ENCODE peak calls at places on chromosome 22, in six cellular contexts. V is IMR-90, C is mesendoderm, W is neuronal stem cell, I is mesenchymal stem cell, F is H1. B is an unnamed sample.

GRCh38 chr22:50613291-50613981 is 12.8 kb downstream of the MAPK8IP2 start:
- DNase-seq in V (no peak), C (no peak), W (no peak), I (no peak), F (no peak), B (peak; percentile 74)

GRCh38 chr22:47277001-47277400 is 514.6 kb downstream of the TBC1D22A start:
- DNase-seq in V (no peak), C (no peak), W (no peak), I (no peak), F (no peak), B (no peak)

GRCh38 chr22:39306456-39307361 is 12.7 kb downstream of the RPL3 start:
- DNase-seq in V (no peak), C (peak; percentile 67), W (no peak), I (peak; percentile 53), F (no peak), B (peak; percentile 74)

GRCh38 chr22:21069375-21069774 is 23.6 kb downstream of the LRRC74B start:
- DNase-seq in V (no peak), C (no peak), W (no peak), I (no peak), F (no peak), B (no peak)

GRCh38 chr22:26621663-26622062 is at the start of gene CRYBA4:
- DNase-seq in V (no peak), C (no peak), W (no peak), I (no peak), F (no peak), B (no peak)

GRCh38 chr22:25930710-25931353 is 188.8 kb downstream of the MYO18B start:
- DNase-seq in V (no peak), C (no peak), W (no peak), I (no peak), F (no peak), B (no peak)

GRCh38 chr22:26892401-26893033 is 235.1 kb downstream of the MIAT start:
- DNase-seq in V (no peak), C (no peak), W (no peak), I (peak; percentile 76), F (no peak), B (peak; percentile 25)

GRCh38 chr22:39514373-39514973 is 5.9 kb upstream of the ATF4 start:
- DNase-seq in V (peak; percentile 34), C (no peak), W (no peak), I (no peak), F (no peak), B (peak; percentile 50)

GRCh38 chr22:26952654-26953379 is 295.4 kb downstream of the MIAT start:
- DNase-seq in V (no peak), C (peak; percentile 55), W (peak; percentile 42), I (no peak), F (peak; percentile 51), B (peak; percentile 53)

GRCh38 chr22:23034621-23035556 is 35.4 kb upstream of the GNAZ start:
- DNase-seq in V (no peak), C (peak; percentile 48), W (no peak), I (no peak), F (no peak), B (no peak)

GRCh38 chr22:36625102-36625501 is 78.5 kb downstream of the CACNG2 start:
- DNase-seq in V (no peak), C (no peak), W (no peak), I (no peak), F (no peak), B (no peak)

GRCh38 chr22:39941661-39942060 is 18.5 kb upstream of the TMA7B start:
- DNase-seq in V (no peak), C (no peak), W (no peak), I (no peak), F (no peak), B (no peak)

GRCh38 chr22:37608477-37609239 is at the start of gene GGA1:
- DNase-seq in V (peak; percentile 97), C (peak; percentile 99), W (peak; percentile 95), I (peak; percentile 99), F (peak; percentile 83), B (peak; percentile 96)

GRCh38 chr22:19955241-19956128 is 13.9 kb upstream of the TXNRD2 start:
- DNase-seq in V (no peak), C (no peak), W (no peak), I (no peak), F (no peak), B (no peak)

GRCh38 chr22:40703174-40703573 is 23.9 kb downstream of the MCHR1 start:
- DNase-seq in V (no peak), C (peak; percentile 57), W (no peak), I (no peak), F (no peak), B (no peak)

GRCh38 chr22:40547729-40548143 is 88.8 kb downstream of the MRTFA start:
- DNase-seq in V (peak; percentile 54), C (peak; percentile 34), W (no peak), I (peak; percentile 24), F (no peak), B (no peak)

GRCh38 chr22:36838119-36839030 is 21.5 kb upstream of the PVALB start:
- DNase-seq in V (no peak), C (no peak), W (no peak), I (no peak), F (no peak), B (no peak)

GRCh38 chr22:32803020-32803758 is 1.7 kb downstream of the TIMP3 start:
- DNase-seq in V (peak; percentile 70), C (peak; percentile 65), W (no peak), I (peak; percentile 69), F (no peak), B (no peak)

GRCh38 chr22:44365832-44366231 is 53.1 kb upstream of the SHISAL1 start:
- DNase-seq in V (no peak), C (no peak), W (no peak), I (no peak), F (no peak), B (no peak)

GRCh38 chr22:44363214-44363979 is 50.6 kb upstream of the SHISAL1 start:
- DNase-seq in V (peak; percentile 98), C (no peak), W (no peak), I (peak; percentile 93), F (no peak), B (no peak)

GRCh38 chr22:44364750-44365118 is 52.0 kb upstream of the SHISAL1 start:
- DNase-seq in V (no peak), C (no peak), W (no peak), I (no peak), F (no peak), B (no peak)

GRCh38 chr22:44365196-44365802 is 52.5 kb upstream of the SHISAL1 start:
- DNase-seq in V (no peak), C (no peak), W (no peak), I (no peak), F (no peak), B (no peak)

DNA sequence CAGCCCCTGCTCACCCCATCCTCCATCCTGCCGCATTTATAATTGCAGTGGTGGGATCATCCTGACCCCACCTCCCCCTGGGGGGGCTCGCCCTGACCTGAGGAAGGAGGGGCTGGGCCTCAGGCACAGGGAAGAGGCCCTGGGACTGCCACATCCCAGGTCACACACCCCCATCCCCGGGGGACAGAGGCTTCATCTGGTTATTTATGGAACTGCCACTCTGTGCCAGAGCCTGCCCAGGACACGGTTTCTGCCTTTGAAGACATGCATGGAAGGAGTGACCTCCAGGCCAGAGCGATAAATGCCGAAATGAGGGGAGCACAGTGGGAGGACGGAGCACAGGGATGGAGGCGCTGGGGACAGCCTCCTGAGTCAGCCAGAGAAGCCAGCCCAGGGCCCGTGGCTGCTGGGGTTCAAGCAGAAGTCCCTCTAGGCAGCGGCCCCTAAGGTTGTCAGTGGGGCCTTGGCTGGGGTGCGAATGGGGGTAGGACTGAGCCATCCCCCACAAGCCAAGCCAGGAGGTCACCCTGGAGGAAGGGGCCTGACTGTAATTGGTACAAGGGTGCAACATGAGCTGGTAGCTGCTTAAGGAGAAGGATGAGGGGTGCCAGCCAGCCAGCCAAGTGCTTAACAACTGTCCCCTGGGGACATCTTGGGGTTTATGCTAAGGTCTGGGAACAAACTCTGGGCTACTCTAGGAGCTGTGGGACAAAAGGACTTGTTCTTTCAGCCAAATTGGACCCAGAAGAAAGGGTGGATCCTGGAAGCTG is 51.4 kb upstream of the SHISAL1 start:
- DNase-seq in V (no peak), C (no peak), W (no peak), I (no peak), F (no peak), B (no peak)
- H2BK15ac ChIP-seq in V (peak overlapping the region; percentile 81), C (no peak overlapping the region), W (peak overlapping the region; percentile 73), I (no peak overlapping the region), F (no peak overlapping the region), B (no peak overlapping the region)

GRCh38 chr22:31271485-31271884 is 20.8 kb downstream of the PIK3IP1 start:
- DNase-seq in V (no peak), C (no peak), W (no peak), I (no peak), F (no peak), B (no peak)
- H2BK15ac ChIP-seq in V (no peak overlapping the region), C (no peak overlapping the region), W (no peak overlapping the region), I (peak overlapping the region; percentile 30), F (no peak overlapping the region), B (no peak overlapping the region)

DNA sequence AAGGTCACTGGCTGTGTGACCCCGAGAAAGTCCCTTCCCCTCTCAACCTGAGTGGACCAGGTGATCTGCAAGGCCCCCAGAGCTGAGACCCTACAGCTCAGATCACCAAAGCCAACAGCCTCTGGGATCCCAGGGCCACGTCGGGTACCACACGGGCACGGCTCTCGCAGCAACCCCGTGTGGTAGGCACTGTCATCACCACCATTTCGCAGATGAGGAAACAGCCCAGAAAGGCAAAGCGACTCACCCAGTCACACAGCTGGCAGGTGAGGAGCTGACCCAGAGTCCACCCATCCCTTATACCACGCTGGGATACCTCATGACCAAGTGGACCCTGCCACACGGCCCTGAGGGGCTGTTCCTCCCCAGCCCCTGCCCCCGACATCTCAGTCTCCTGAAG is 2.8 kb downstream of the ATP5MGL start:
- DNase-seq in V (no peak), C (no peak), W (no peak), I (no peak), F (no peak), B (peak; percentile 28)
- H2BK15ac ChIP-seq in V (no peak overlapping the region), C (no peak overlapping the region), W (no peak overlapping the region), I (no peak overlapping the region), F (no peak overlapping the region), B (no peak overlapping the region)

GRCh38 chr22:28002863-28003565 is 84.0 kb upstream of the PITPNB start:
- DNase-seq in V (no peak), C (no peak), W (no peak), I (no peak), F (no peak), B (no peak)

GRCh38 chr22:28004021-28004420 is 85.0 kb upstream of the PITPNB start:
- DNase-seq in V (no peak), C (no peak), W (no peak), I (no peak), F (no peak), B (no peak)

GRCh38 chr22:28008056-28008455 is 89.0 kb upstream of the PITPNB start:
- DNase-seq in V (no peak), C (no peak), W (no peak), I (no peak), F (no peak), B (no peak)

GRCh38 chr22:28006271-28006670 is 87.2 kb upstream of the PITPNB start:
- DNase-seq in V (peak; percentile 37), C (no peak), W (no peak), I (peak; percentile 30), F (no peak), B (no peak)

GRCh38 chr22:28005513-28005912 is 86.5 kb upstream of the PITPNB start:
- DNase-seq in V (no peak), C (no peak), W (no peak), I (no peak), F (no peak), B (no peak)
- H2BK15ac ChIP-seq in V (peak overlapping the region; percentile 16), C (no peak overlapping the region), W (no peak overlapping the region), I (no peak overlapping the region), F (no peak overlapping the region), B (no peak overlapping the region)

B was measured in H9.